ENCODE peak calls at places on chromosomes 7 and 10, in nine cellular contexts. U, G, O, P, I, N, Q, B and F are unnamed samples.
A peak's percentile ranks its signal among the peaks of the same experiment; 100 is the strongest.

GRCh38 chr7:16428672-16429071 is 7.3 kb upstream of the CRPPA start:
- DNase-seq in U (no peak), G (peak; percentile 70), O (no peak), P (peak; percentile 62), I (no peak), N (no peak), Q (peak; percentile 75), B (no peak), F (peak; percentile 60)

GRCh38 chr10:92891885-92892705 is 43.8 kb downstream of the EXOC6 start:
- DNase-seq in U (no peak), G (peak; percentile 60), O (no peak), P (no peak), I (no peak), N (no peak), Q (peak; percentile 86), B (peak; percentile 58), F (peak; percentile 71)

GRCh38 chr10:131049051-131049450 is 262.5 kb downstream of the TCERG1L start:
- DNase-seq in U (no peak), G (no peak), O (no peak), P (no peak), I (no peak), N (no peak), Q (no peak), B (no peak), F (no peak)

GRCh38 chr10:107914450-107915276 is 750.2 kb upstream of the SORCS1 start:
- DNase-seq in U (no peak), G (no peak), O (no peak), P (no peak), I (no peak), N (peak; percentile 69), Q (no peak), B (no peak), F (no peak)

GRCh38 chr7:102897856-102898531 is 14.8 kb upstream of the LRRC17 start:
- DNase-seq in U (no peak), G (no peak), O (no peak), P (no peak), I (no peak), N (no peak), Q (no peak), B (no peak), F (no peak)

GRCh38 chr7:17952387-17952786 is 12.1 kb upstream of the SNX13 start:
- DNase-seq in U (peak; percentile 71), G (no peak), O (no peak), P (no peak), I (no peak), N (no peak), Q (no peak), B (no peak), F (no peak)

GRCh38 chr10:59585046-59585700 is 124.5 kb downstream of the SLC16A9 start:
- DNase-seq in U (no peak), G (peak; percentile 47), O (no peak), P (no peak), I (no peak), N (no peak), Q (peak; percentile 17), B (no peak), F (no peak)

GRCh38 chr7:151015967-151016366 is 8.3 kb downstream of the ATG9B start:
- DNase-seq in U (no peak), G (no peak), O (no peak), P (no peak), I (no peak), N (no peak), Q (no peak), B (no peak), F (no peak)

GRCh38 chr7:12759112-12759511 is 71.7 kb downstream of the ARL4A start:
- DNase-seq in U (no peak), G (no peak), O (no peak), P (no peak), I (no peak), N (no peak), Q (no peak), B (no peak), F (peak; percentile 62)

GRCh38 chr7:102890292-102890970 is 22.4 kb upstream of the LRRC17 start:
- DNase-seq in U (no peak), G (no peak), O (no peak), P (peak; percentile 73), I (no peak), N (no peak), Q (no peak), B (no peak), F (peak; percentile 79)

GRCh38 chr7:150717821-150718420 is 1.5 kb downstream of the GIMAP1 start:
- DNase-seq in U (no peak), G (no peak), O (no peak), P (no peak), I (no peak), N (no peak), Q (no peak), B (no peak), F (no peak)

GRCh38 chr7:142001163-142001874 is 5.6 kb downstream of the MGAM start:
- DNase-seq in U (no peak), G (peak; percentile 57), O (no peak), P (no peak), I (no peak), N (no peak), Q (no peak), B (no peak), F (no peak)

GRCh38 chr7:36175872-36176271 is 22.8 kb downstream of the EEPD1 start:
- DNase-seq in U (no peak), G (no peak), O (no peak), P (peak; percentile 7), I (no peak), N (no peak), Q (no peak), B (peak; percentile 35), F (no peak)

GRCh38 chr10:7550038-7550437 is 116.7 kb downstream of the ITIH5 start:
- DNase-seq in U (no peak), G (no peak), O (no peak), P (no peak), I (no peak), N (no peak), Q (no peak), B (no peak), F (no peak)

GRCh38 chr7:155896531-155897263 is 84.4 kb upstream of the SHH start:
- DNase-seq in U (no peak), G (no peak), O (no peak), P (no peak), I (no peak), N (no peak), Q (no peak), B (no peak), F (peak; percentile 2)

GRCh38 chr10:88493676-88494483 is 89.2 kb downstream of the RNLS start:
- DNase-seq in U (no peak), G (no peak), O (no peak), P (no peak), I (no peak), N (no peak), Q (no peak), B (no peak), F (peak; percentile 67)

GRCh38 chr7:142355328-142355727 is 97.5 kb upstream of the PRSS58 start:
- DNase-seq in U (no peak), G (peak; percentile 56), O (no peak), P (no peak), I (no peak), N (no peak), Q (no peak), B (no peak), F (peak; percentile 70)

GRCh38 chr7:45026984-45027773 is 27.2 kb downstream of the CCM2 start:
- DNase-seq in U (peak; percentile 60), G (no peak), O (no peak), P (peak; percentile 77), I (no peak), N (no peak), Q (no peak), B (no peak), F (no peak)

GRCh38 chr10:102632394-102633062 is 11.8 kb upstream of the TRIM8 start:
- DNase-seq in U (no peak), G (no peak), O (no peak), P (no peak), I (no peak), N (no peak), Q (no peak), B (no peak), F (no peak)

GRCh38 chr7:98376719-98377118 is 24.2 kb downstream of the BAIAP2L1 start:
- DNase-seq in U (no peak), G (no peak), O (no peak), P (no peak), I (no peak), N (no peak), Q (no peak), B (no peak), F (no peak)

GRCh38 chr10:17100586-17100985 is 29.0 kb downstream of the CUBN start:
- DNase-seq in U (no peak), G (no peak), O (no peak), P (no peak), I (no peak), N (no peak), Q (no peak), B (no peak), F (no peak)

GRCh38 chr7:18356195-18356645 is 139.3 kb upstream of the HDAC9 start:
- DNase-seq in U (no peak), G (peak; percentile 76), O (no peak), P (peak; percentile 66), I (no peak), N (no peak), Q (no peak), B (no peak), F (peak; percentile 75)

GRCh38 chr7:30926323-30926722 is 14.7 kb downstream of the AQP1 start:
- DNase-seq in U (no peak), G (no peak), O (no peak), P (peak; percentile 46), I (no peak), N (no peak), Q (no peak), B (peak; percentile 25), F (no peak)

GRCh38 chr7:93048136-93048930 is 69.4 kb downstream of the SAMD9 start:
- DNase-seq in U (no peak), G (no peak), O (no peak), P (no peak), I (no peak), N (no peak), Q (no peak), B (no peak), F (no peak)

GRCh38 chr7:37031571-37032257 is 307.4 kb upstream of the AOAH start:
- DNase-seq in U (no peak), G (peak; percentile 99), O (peak; percentile 1), P (no peak), I (peak; percentile 48), N (no peak), Q (peak; percentile 91), B (peak; percentile 83), F (peak; percentile 99)

GRCh38 chr7:4556868-4557620 is 125.1 kb upstream of the FOXK1 start:
- DNase-seq in U (no peak), G (no peak), O (no peak), P (no peak), I (no peak), N (no peak), Q (no peak), B (no peak), F (no peak)

GRCh38 chr10:117239031-117239430 is 1.9 kb upstream of the SLC18A2 start:
- DNase-seq in U (no peak), G (no peak), O (no peak), P (no peak), I (no peak), N (no peak), Q (no peak), B (no peak), F (no peak)

GRCh38 chr10:117550599-117551321 is 8.2 kb downstream of the EMX2 start:
- DNase-seq in U (no peak), G (no peak), O (no peak), P (no peak), I (no peak), N (no peak), Q (no peak), B (no peak), F (no peak)

GRCh38 chr10:10294801-10295515 is 722.7 kb upstream of the CELF2 start:
- DNase-seq in U (no peak), G (no peak), O (no peak), P (no peak), I (no peak), N (peak; percentile 6), Q (no peak), B (no peak), F (no peak)

GRCh38 chr10:58177362-58177947 is 90.2 kb downstream of the IPMK start:
- DNase-seq in U (no peak), G (peak; percentile 21), O (no peak), P (peak; percentile 68), I (no peak), N (no peak), Q (no peak), B (no peak), F (peak; percentile 65)

GRCh38 chr7:98105942-98106544 is 619 bp upstream of the LMTK2 start:
- DNase-seq in U (no peak), G (no peak), O (no peak), P (no peak), I (no peak), N (no peak), Q (peak; percentile 6), B (no peak), F (no peak)